ENCODE peak calls at places on chromosomes 5 and 9, in nine cellular contexts. U is CD4-positive, CD25-positive, alpha-beta regulatory T cell; H is psoas muscle; A is GM12878; K is HepG2; S is brain microvascular endothelial cell; G is PC-9; Y is suprapubic skin; M is A549. X is an unnamed sample.

GRCh38 chr5:150168864-150169263 is 2.3 kb downstream of the CDX1 start:
- DNase-seq in U (no peak), H (no peak), A (no peak), K (no peak), S (no peak), G (no peak), Y (no peak), M (no peak), X (no peak)

GRCh38 chr5:10485142-10485795 is 43.6 kb downstream of the ROPN1L start:
- DNase-seq in U (no peak), H (no peak), A (no peak), K (no peak), S (peak), G (peak), Y (no peak), M (peak), X (peak)

GRCh38 chr9:130563797-130564196 is 15.6 kb upstream of the FUBP3 start:
- DNase-seq in U (no peak), H (no peak), A (no peak), K (no peak), S (no peak), G (no peak), Y (no peak), M (no peak), X (no peak)

GRCh38 chr9:35827486-35827885 is 1.0 kb downstream of the FAM221B start:
- DNase-seq in U (no peak), H (no peak), A (no peak), K (no peak), S (no peak), G (no peak), Y (no peak), M (no peak), X (no peak)

GRCh38 chr9:98409637-98410173 is 154.3 kb upstream of the TBC1D2 start:
- DNase-seq in U (no peak), H (no peak), A (no peak), K (no peak), S (no peak), G (no peak), Y (no peak), M (no peak), X (no peak)

GRCh38 chr9:37371565-37372464 is 50.7 kb upstream of the GRHPR start:
- DNase-seq in U (no peak), H (no peak), A (peak), K (no peak), S (peak), G (no peak), Y (no peak), M (no peak), X (no peak)

GRCh38 chr5:179229331-179229761 is 115.9 kb downstream of the ADAMTS2 start:
- DNase-seq in U (no peak), H (no peak), A (no peak), K (no peak), S (no peak), G (no peak), Y (peak), M (no peak), X (no peak)

GRCh38 chr9:12884736-12885395 is 110.0 kb downstream of the LURAP1L start:
- DNase-seq in U (no peak), H (no peak), A (no peak), K (peak), S (peak), G (no peak), Y (no peak), M (peak), X (no peak)

GRCh38 chr9:99852617-99853016 is 30.9 kb downstream of the NR4A3 start:
- DNase-seq in U (no peak), H (no peak), A (no peak), K (no peak), S (no peak), G (no peak), Y (no peak), M (no peak), X (no peak)

GRCh38 chr5:109852371-109853160 is 162.8 kb downstream of the MAN2A1 start:
- DNase-seq in U (no peak), H (no peak), A (no peak), K (no peak), S (peak), G (no peak), Y (no peak), M (no peak), X (no peak)

GRCh38 chr5:117488976-117489500 is 914.4 kb upstream of the SEMA6A start:
- DNase-seq in U (no peak), H (no peak), A (no peak), K (no peak), S (no peak), G (no peak), Y (no peak), M (no peak), X (no peak)

GRCh38 chr5:159337291-159337974 is 7.1 kb upstream of the IL12B start:
- DNase-seq in U (no peak), H (no peak), A (no peak), K (no peak), S (peak), G (peak), Y (no peak), M (peak), X (no peak)

GRCh38 chr9:116904165-116904564 is 217.1 kb downstream of the TRIM32 start:
- DNase-seq in U (no peak), H (no peak), A (no peak), K (no peak), S (no peak), G (no peak), Y (no peak), M (no peak), X (no peak)

GRCh38 chr5:72109625-72110024 is 2.4 kb downstream of the MAP1B start:
- DNase-seq in U (no peak), H (no peak), A (no peak), K (no peak), S (peak), G (no peak), Y (no peak), M (peak), X (no peak)

GRCh38 chr9:68999393-69000105 is 14.4 kb downstream of the PRKACG start:
- DNase-seq in U (peak), H (no peak), A (peak), K (peak), S (peak), G (peak), Y (no peak), M (peak), X (peak)

GRCh38 chr5:176447538-176447981 is 625 bp upstream of the FAF2 start:
- DNase-seq in U (no peak), H (no peak), A (no peak), K (no peak), S (no peak), G (no peak), Y (peak), M (no peak), X (no peak)

DNA sequence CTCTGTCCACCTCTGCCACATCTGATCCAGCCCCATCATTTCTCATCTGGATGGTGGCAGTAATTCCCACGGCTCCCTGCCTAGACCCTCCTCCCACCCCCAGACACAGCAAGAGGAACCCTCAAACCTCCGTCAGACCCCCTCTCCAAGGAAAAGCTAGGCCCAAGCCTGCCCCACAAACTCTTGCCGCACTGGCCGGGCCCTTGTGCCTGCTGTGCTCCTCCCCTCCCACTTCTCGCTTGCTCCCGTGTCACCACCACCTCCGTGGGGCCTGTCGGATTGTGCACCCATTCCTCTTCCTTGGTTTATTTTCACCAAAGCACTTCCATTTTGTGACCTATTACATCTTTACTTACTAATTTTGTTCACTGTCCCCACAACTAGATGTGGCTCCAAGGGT is 14.2 kb downstream of the BARX1 start:
- DNase-seq in U (no peak), H (no peak), A (no peak), K (no peak), S (no peak), G (no peak), Y (no peak), M (no peak), X (no peak)
- H3K4me3 ChIP-seq in U (no peak), H (no peak), A (no peak), K (no peak), S (no peak), G (no peak), Y (no peak), M (no peak), X (no peak)

DNA sequence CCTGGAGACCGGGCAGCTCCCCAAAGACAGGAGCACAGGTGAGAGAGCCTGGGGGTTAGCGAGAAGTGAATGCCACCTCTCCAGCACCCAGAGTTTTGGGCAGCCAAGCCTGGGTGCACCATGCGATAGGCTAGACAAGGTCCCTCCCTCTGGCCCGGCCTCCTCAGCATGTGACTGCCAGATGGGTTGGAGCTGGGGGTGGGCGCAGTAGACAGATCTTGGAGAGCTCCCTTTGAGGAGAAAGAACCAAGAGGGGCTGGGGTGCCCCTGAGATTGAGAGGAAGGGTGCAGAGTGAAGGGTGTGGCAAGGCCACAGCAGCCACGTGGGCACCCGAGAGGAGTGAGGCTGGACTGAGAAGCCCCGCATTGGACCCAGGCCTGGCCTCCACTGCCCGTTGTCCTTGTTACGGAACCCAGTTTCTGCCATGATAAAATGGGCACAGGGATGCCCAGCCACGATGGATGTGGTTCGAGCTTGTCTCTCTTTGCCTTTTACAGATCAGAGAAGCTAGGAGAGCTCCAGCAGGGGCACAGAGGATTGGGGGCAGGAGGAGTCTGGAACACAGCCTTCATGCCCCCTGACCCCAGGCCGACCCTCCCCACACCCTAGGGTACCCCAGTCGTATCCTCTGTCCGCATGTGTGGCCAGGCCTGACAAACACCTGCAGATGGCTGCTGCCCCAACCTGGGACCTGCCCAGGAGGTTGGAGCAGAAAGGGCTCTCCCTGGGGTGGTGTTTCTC is 1.3 kb downstream of the TMEM141 start:
- DNase-seq in U (no peak), H (no peak), A (no peak), K (no peak), S (no peak), G (no peak), Y (no peak), M (no peak), X (no peak)
- H3K27ac ChIP-seq in U (peak), H (no peak), A (peak), K (peak), S (no peak), G (no peak), Y (no peak), M (peak), X (peak)

GRCh38 chr9:34458967-34459355 is 356 bp downstream of the DNAI1 start:
- DNase-seq in U (no peak), H (no peak), A (no peak), K (no peak), S (no peak), G (no peak), Y (no peak), M (no peak), X (no peak)
- H3K4me3 ChIP-seq in U (peak), H (peak), A (peak), K (no peak), S (peak), G (peak), Y (peak), M (peak), X (peak)

GRCh38 chr5:96721351-96721970 is 59.3 kb downstream of the CAST start:
- DNase-seq in U (no peak), H (peak), A (no peak), K (no peak), S (no peak), G (no peak), Y (no peak), M (no peak), X (no peak)
- H3K27ac ChIP-seq in U (no peak), H (peak), A (no peak), K (no peak), S (no peak), G (no peak), Y (peak), M (no peak), X (peak)

GRCh38 chr9:114386361-114386885 is 1.4 kb downstream of the AKNA start:
- DNase-seq in U (no peak), H (no peak), A (no peak), K (no peak), S (no peak), G (no peak), Y (no peak), M (no peak), X (no peak)
- H3K4me3 ChIP-seq in U (peak), H (peak), A (peak), K (peak), S (peak), G (no peak), Y (peak), M (no peak), X (peak)

GRCh38 chr5:124383693-124384092 is 362.7 kb downstream of the ZNF608 start:
- DNase-seq in U (no peak), H (no peak), A (no peak), K (no peak), S (no peak), G (no peak), Y (no peak), M (no peak), X (no peak)
- H3K27ac ChIP-seq in U (no peak), H (no peak), A (no peak), K (no peak), S (no peak), G (no peak), Y (no peak), M (no peak), X (no peak)

X was measured in left ventricle myocardium inferior.